ENCODE peak calls at places on chromosomes 16 and 17, in six cellular contexts. Y is activated gamma-delta T cell treated with anti-CD3 and anti-CD28 coated beads, Interleukin-2, amount 50 U/mL, for 16 hours; L is KG1; H is HCT116; W is GM04504; O is IMR-90. G is an unnamed sample.
A peak's percentile ranks its signal among the peaks of the same experiment; 100 is the strongest.

GRCh38 chr17:38911081-38911730 is 14.2 kb upstream of the LASP1NB start:
- DNase-seq in Y (no peak), L (no peak), W (no peak), O (no peak), H (no peak), G (no peak)

GRCh38 chr17:10058924-10059683 is 139.3 kb downstream of the GAS7 start:
- DNase-seq in H (no peak), O (no peak), W (no peak), Y (no peak), L (no peak), G (no peak)

GRCh38 chr17:28916302-28916934 is 13.5 kb upstream of the DHRS13 start:
- DNase-seq in O (peak; percentile 43), Y (no peak), L (no peak), W (no peak), H (peak; percentile 13), G (no peak)

GRCh38 chr17:7845359-7846062 is 9.4 kb upstream of the TMEM88 start:
- DNase-seq in O (no peak), Y (no peak), L (no peak), W (no peak), H (no peak), G (no peak)

GRCh38 chr17:3768786-3769185 is 32.2 kb downstream of the ITGAE start:
- DNase-seq in O (no peak), W (no peak), H (no peak), L (no peak), Y (no peak), G (no peak)

GRCh38 chr16:11916524-11917285 is 949 bp upstream of the GSPT1 start:
- DNase-seq in L (no peak), O (peak; percentile 41), H (no peak), W (no peak), Y (no peak), G (no peak)

GRCh38 chr16:17345043-17345442 is 125.7 kb downstream of the XYLT1 start:
- DNase-seq in H (no peak), Y (no peak), W (no peak), L (no peak), O (peak; percentile 81), G (no peak)

GRCh38 chr16:47262938-47263337 is 119.2 kb upstream of the NETO2 start:
- DNase-seq in Y (no peak), H (no peak), L (no peak), W (no peak), O (peak; percentile 8), G (no peak)

GRCh38 chr17:72545756-72546155 is 424.9 kb downstream of the SOX9 start:
- DNase-seq in L (no peak), O (no peak), H (no peak), W (no peak), Y (no peak), G (no peak)

GRCh38 chr16:75192606-75193264 is 14.2 kb downstream of the CTRB2 start:
- DNase-seq in L (no peak), O (no peak), W (no peak), H (no peak), Y (no peak), G (no peak)

GRCh38 chr17:50080827-50081226 is 14.3 kb upstream of the PDK2 start:
- DNase-seq in H (no peak), O (no peak), W (no peak), L (no peak), Y (no peak), G (no peak)

GRCh38 chr17:47698749-47699535 is 5.0 kb downstream of the TBKBP1 start:
- DNase-seq in O (peak; percentile 29), Y (peak; percentile 82), L (peak; percentile 50), H (no peak), W (peak; percentile 23), G (peak; percentile 76)

GRCh38 chr17:82963104-82963950 is 116.1 kb upstream of the METRNL start:
- DNase-seq in L (no peak), W (peak; percentile 66), H (no peak), O (peak; percentile 77), Y (peak; percentile 6), G (peak; percentile 78)

GRCh38 chr16:26981266-26981938 is 85.3 kb upstream of the C16orf82 start:
- DNase-seq in O (peak; percentile 93), Y (no peak), W (peak; percentile 12), H (no peak), L (no peak), G (no peak)

GRCh38 chr17:65102788-65103187 is 34.4 kb upstream of the RGS9 start:
- DNase-seq in O (no peak), L (no peak), Y (no peak), W (no peak), H (no peak), G (no peak)

GRCh38 chr17:51860934-51861561 is 297.5 kb downstream of the CA10 start:
- DNase-seq in L (peak; percentile 0), O (no peak), W (peak; percentile 20), Y (no peak), H (peak; percentile 18), G (peak; percentile 55)